ENCODE peak calls at places on chromosomes 3 and 15, in eight cellular contexts. U is Panc1; R is psoas muscle; P is Karpas-422; O is CD4-positive, alpha-beta T cell; Y is CD4-positive, CD25-positive, alpha-beta regulatory T cell; C is substantia nigra; Q is sigmoid colon. I is an unnamed sample.

GRCh38 chr3:125684199-125684598 is 88.9 kb upstream of the OSBPL11 start:
- DNase-seq in Q (peak), O (no peak), U (no peak), C (no peak), R (no peak), P (peak), Y (no peak), I (peak)

GRCh38 chr3:9420850-9421549 is 23.6 kb downstream of the SETD5 start:
- DNase-seq in Y (no peak), O (no peak), R (no peak), Q (no peak), U (no peak), C (no peak), P (no peak), I (no peak)

GRCh38 chr3:168051579-168052183 is 44.0 kb downstream of the GOLIM4 start:
- DNase-seq in R (no peak), Y (no peak), U (no peak), C (no peak), O (no peak), P (no peak), Q (no peak), I (no peak)

GRCh38 chr15:47720555-47720954 is 3.2 kb downstream of the SEMA6D start:
- DNase-seq in R (no peak), O (no peak), U (no peak), P (no peak), Y (no peak), Q (no peak), C (no peak), I (peak)

GRCh38 chr3:32818431-32819085 is 761 bp downstream of the TRIM71 start:
- DNase-seq in Q (no peak), C (no peak), R (no peak), P (no peak), Y (no peak), U (no peak), O (no peak), I (no peak)

GRCh38 chr15:39553947-39554731 is 26.7 kb upstream of the THBS1 start:
- DNase-seq in R (no peak), Q (peak), U (no peak), Y (no peak), C (no peak), P (no peak), O (no peak), I (no peak)

GRCh38 chr15:66838671-66839239 is 136.7 kb downstream of the SMAD6 start:
- DNase-seq in Q (no peak), P (peak), U (no peak), O (no peak), C (no peak), R (no peak), Y (no peak), I (no peak)

GRCh38 chr3:129425213-129425612 is 3.2 kb downstream of the EFCAB12 start:
- DNase-seq in Q (no peak), U (no peak), Y (no peak), P (peak), R (no peak), C (no peak), O (no peak), I (no peak)

GRCh38 chr3:49747792-49748480 is 24.2 kb upstream of the GMPPB start:
- DNase-seq in R (no peak), O (no peak), P (no peak), Q (no peak), U (no peak), C (no peak), Y (no peak), I (no peak)

GRCh38 chr15:94780108-94780507 is 548.7 kb downstream of the MCTP2 start:
- DNase-seq in Y (no peak), P (no peak), Q (no peak), C (no peak), O (no peak), U (no peak), R (no peak), I (no peak)

GRCh38 chr3:32814371-32814770 is 3.4 kb upstream of the TRIM71 start:
- DNase-seq in Q (no peak), Y (no peak), O (no peak), R (no peak), C (no peak), U (no peak), P (no peak), I (no peak)

GRCh38 chr15:28919679-28920655 is 34.2 kb downstream of the APBA2 start:
- DNase-seq in Q (peak), C (no peak), O (no peak), Y (no peak), U (no peak), P (no peak), R (no peak), I (no peak)

GRCh38 chr3:188507244-188507720 is 353.3 kb downstream of the LPP start:
- DNase-seq in O (no peak), P (no peak), Y (no peak), R (no peak), Q (no peak), C (peak), U (no peak), I (no peak)

GRCh38 chr15:42331235-42331634 is 28.1 kb upstream of the CAPN3 start:
- DNase-seq in C (no peak), P (no peak), Q (no peak), U (no peak), R (no peak), Y (no peak), O (no peak), I (no peak)

GRCh38 chr3:38655708-38656300 is 6.3 kb upstream of the SCN5A start:
- DNase-seq in Y (no peak), U (no peak), O (no peak), C (no peak), R (no peak), Q (peak), P (peak), I (peak)

GRCh38 chr15:31486906-31487695 is 160.5 kb downstream of the KLF13 start:
- DNase-seq in C (no peak), U (no peak), Q (no peak), O (no peak), P (no peak), R (no peak), Y (no peak), I (no peak)

GRCh38 chr3:48855681-48856447 is 8.2 kb upstream of the PRKAR2A start:
- DNase-seq in Q (peak), U (no peak), C (no peak), P (no peak), R (peak), O (no peak), Y (no peak), I (peak)

GRCh38 chr3:27728195-27729087 is 6.3 kb upstream of the EOMES start:
- DNase-seq in C (no peak), U (no peak), Q (no peak), P (no peak), O (no peak), R (no peak), Y (no peak), I (peak)

GRCh38 chr3:187870360-187871203 is 125.3 kb upstream of the BCL6 start:
- DNase-seq in Y (no peak), C (no peak), R (no peak), U (no peak), Q (no peak), O (no peak), P (no peak), I (no peak)

GRCh38 chr15:88664151-88664778 is 25.4 kb downstream of the ISG20 start:
- DNase-seq in U (no peak), P (peak), Y (peak), O (peak), C (no peak), Q (peak), R (no peak), I (no peak)

GRCh38 chr3:119551525-119552063 is 7.8 kb downstream of the CD80 start:
- DNase-seq in P (no peak), Q (no peak), R (no peak), C (no peak), Y (no peak), O (no peak), U (no peak), I (no peak)

GRCh38 chr3:62134061-62134496 is 239.3 kb downstream of the FEZF2 start:
- DNase-seq in Q (no peak), U (no peak), O (no peak), Y (no peak), C (no peak), P (no peak), R (peak), I (no peak)

GRCh38 chr3:132071043-132071442 is 36.2 kb upstream of the CPNE4 start:
- DNase-seq in C (no peak), Y (no peak), Q (no peak), R (no peak), O (no peak), U (no peak), P (no peak), I (no peak)

GRCh38 chr3:10351013-10351735 is 30.3 kb upstream of the SEC13 start:
- DNase-seq in Q (no peak), Y (no peak), R (peak), U (no peak), P (peak), O (no peak), C (no peak), I (peak)

GRCh38 chr3:186983372-186984058 is 53.2 kb downstream of the ST6GAL1 start:
- DNase-seq in R (no peak), Y (no peak), U (no peak), Q (no peak), O (no peak), P (peak), C (no peak), I (no peak)

GRCh38 chr3:45214061-45214680 is 11.9 kb downstream of the TMEM158 start:
- DNase-seq in P (no peak), C (no peak), O (no peak), Q (no peak), U (no peak), R (no peak), Y (no peak), I (no peak)

GRCh38 chr3:150238043-150238802 is 169.9 kb upstream of the TSC22D2 start:
- DNase-seq in Y (no peak), U (no peak), R (no peak), O (no peak), C (no peak), Q (no peak), P (no peak), I (no peak)

GRCh38 chr15:69021895-69022294 is 7.4 kb downstream of the NOX5 start:
- DNase-seq in Y (no peak), U (no peak), R (no peak), O (no peak), P (no peak), C (no peak), Q (no peak), I (no peak)
- H3K27ac ChIP-seq in Y (no peak), U (no peak), R (no peak), O (no peak), P (no peak), C (no peak), Q (no peak), I (no peak)

DNA sequence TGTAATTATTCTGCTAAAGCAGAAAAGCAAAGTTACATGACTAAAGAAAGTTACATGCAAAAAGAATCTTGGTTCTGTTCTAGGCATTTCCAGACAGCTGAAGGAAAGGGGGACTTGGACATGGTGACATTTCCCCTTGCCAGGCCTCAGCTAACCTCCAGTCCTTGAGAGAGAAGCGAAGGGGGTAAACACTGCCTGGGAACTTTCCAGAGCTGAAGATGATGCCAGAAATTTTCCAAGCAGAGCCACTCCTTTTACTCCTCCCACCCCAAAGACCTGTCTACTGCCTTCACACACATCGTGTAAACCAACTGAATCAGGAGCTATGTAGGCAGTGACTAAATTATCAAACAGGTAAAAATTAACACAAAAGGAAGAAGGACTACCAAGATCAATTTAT is 5.4 kb downstream of the MEX3B start:
- DNase-seq in U (no peak), P (no peak), C (no peak), R (no peak), Q (no peak), Y (no peak), O (no peak), I (no peak)
- H3K27ac ChIP-seq in U (no peak), P (no peak), C (no peak), R (no peak), Q (no peak), Y (no peak), O (no peak), I (no peak)

GRCh38 chr3:155197786-155198185 is 95.7 kb downstream of the STRIT1 start:
- DNase-seq in Q (no peak), R (no peak), Y (no peak), C (no peak), U (no peak), O (no peak), P (no peak), I (no peak)
- H3K27ac ChIP-seq in Q (no peak), R (no peak), Y (no peak), C (no peak), U (no peak), O (no peak), P (no peak), I (no peak)

GRCh38 chr3:121730940-121731687 is 18.4 kb downstream of the GOLGB1 start:
- DNase-seq in O (no peak), C (no peak), P (no peak), U (no peak), R (no peak), Q (no peak), Y (no peak), I (peak)
- H3K27ac ChIP-seq in O (no peak), C (no peak), P (no peak), U (no peak), R (no peak), Q (no peak), Y (no peak), I (peak)

GRCh38 chr15:77030928-77031375 is 36.0 kb downstream of the PSTPIP1 start:
- DNase-seq in U (no peak), P (no peak), R (peak), Q (peak), Y (no peak), O (no peak), C (no peak), I (no peak)
- H3K27ac ChIP-seq in U (no peak), P (peak), R (no peak), Q (no peak), Y (no peak), O (no peak), C (no peak), I (peak)

GRCh38 chr15:75177360-75178071 is 24.2 kb upstream of the C15orf39 start:
- DNase-seq in P (no peak), C (no peak), Q (peak), O (no peak), Y (no peak), U (no peak), R (no peak), I (no peak)
- H3K27ac ChIP-seq in P (no peak), C (no peak), Q (peak), O (no peak), Y (no peak), U (no peak), R (peak), I (no peak)

GRCh38 chr3:139113766-139114165 is 69.1 kb upstream of the PRR23C start:
- DNase-seq in U (no peak), Y (no peak), C (no peak), R (no peak), P (no peak), O (no peak), Q (no peak), I (no peak)

GRCh38 chr3:139111392-139112229 is 66.9 kb upstream of the PRR23C start:
- DNase-seq in Y (peak), U (peak), O (peak), P (peak), Q (no peak), C (peak), R (peak), I (peak)

GRCh38 chr3:139112230-139112558 is 67.5 kb upstream of the PRR23C start:
- DNase-seq in O (no peak), P (no peak), U (no peak), R (no peak), Q (no peak), Y (no peak), C (no peak), I (no peak)

GRCh38 chr3:139110072-139110830 is 65.6 kb upstream of the PRR23C start:
- DNase-seq in C (no peak), R (no peak), U (no peak), O (no peak), P (no peak), Y (no peak), Q (no peak), I (no peak)

GRCh38 chr3:139113231-139113749 is 68.6 kb upstream of the PRR23C start:
- DNase-seq in U (no peak), Y (no peak), O (no peak), Q (no peak), P (no peak), C (no peak), R (no peak), I (peak)
- H3K27ac ChIP-seq in U (peak), Y (no peak), O (no peak), Q (no peak), P (no peak), C (peak), R (no peak), I (no peak)